ENCODE peak calls at places on chromosomes 5 and 9, in ten cellular contexts. S, J, H, M, V, N, B, O, U and I are unnamed samples.

GRCh38 chr5:157172408-157172807 is 6.3 kb upstream of the GARIN3 start:
- DNase-seq in H (no peak), B (no peak), M (peak), U (no peak), J (peak), S (no peak), O (no peak), N (peak), V (peak), I (no peak)

GRCh38 chr5:53099546-53099945 is 10.0 kb downstream of the MOCS2 start:
- DNase-seq in U (no peak), S (no peak), N (no peak), J (no peak), O (peak), H (no peak), B (no peak), V (no peak), M (no peak), I (no peak)

GRCh38 chr9:92911496-92912475 is 33.9 kb upstream of the ZNF484 start:
- DNase-seq in U (no peak), N (no peak), O (no peak), J (no peak), V (no peak), H (no peak), B (peak), S (no peak), M (no peak), I (no peak)

GRCh38 chr5:52964138-52964537 is 25.0 kb upstream of the ITGA2 start:
- DNase-seq in H (no peak), O (no peak), N (no peak), S (no peak), M (no peak), U (peak), V (no peak), B (no peak), J (no peak), I (peak)

GRCh38 chr9:98707158-98708102 is 1.3 kb downstream of the GABBR2 start:
- DNase-seq in J (no peak), V (no peak), N (peak), M (no peak), U (peak), B (peak), O (no peak), H (no peak), S (peak), I (no peak)

GRCh38 chr9:77893706-77894105 is 137.9 kb downstream of the GNAQ start:
- DNase-seq in N (no peak), M (no peak), U (no peak), S (no peak), J (no peak), B (no peak), H (no peak), V (no peak), O (no peak), I (no peak)

GRCh38 chr5:65163698-65164097 is 318.0 kb downstream of the ADAMTS6 start:
- DNase-seq in V (no peak), M (no peak), B (peak), O (no peak), H (no peak), N (no peak), S (no peak), U (peak), J (no peak), I (no peak)

GRCh38 chr9:115944166-115944948 is 209.2 kb upstream of the PAPPA start:
- DNase-seq in V (no peak), H (peak), J (no peak), O (peak), M (no peak), U (peak), S (no peak), B (peak), N (peak), I (no peak)

GRCh38 chr5:135025730-135026644 is 8.0 kb downstream of the PITX1 start:
- DNase-seq in J (no peak), N (peak), M (no peak), S (no peak), H (no peak), V (no peak), B (no peak), U (no peak), O (no peak), I (no peak)

GRCh38 chr9:130857864-130858730 is 23.0 kb downstream of the ABL1 start:
- DNase-seq in U (peak), H (no peak), M (no peak), S (no peak), J (no peak), V (no peak), O (no peak), N (no peak), B (peak), I (peak)

GRCh38 chr5:133289686-133290367 is 238.0 kb downstream of the HSPA4 start:
- DNase-seq in V (no peak), M (no peak), U (no peak), S (peak), J (no peak), O (peak), B (no peak), N (no peak), H (peak), I (no peak)

GRCh38 chr5:135426102-135427082 is 20.8 kb downstream of the DCANP1 start:
- DNase-seq in M (no peak), O (peak), B (peak), S (peak), U (peak), V (no peak), J (peak), N (no peak), H (no peak), I (peak)

GRCh38 chr5:37722236-37723146 is 117.3 kb downstream of the GDNF start:
- DNase-seq in N (no peak), B (peak), H (no peak), V (no peak), O (no peak), S (peak), J (peak), U (peak), M (peak), I (peak)

GRCh38 chr9:20838218-20838617 is 154.2 kb downstream of the FOCAD start:
- DNase-seq in H (no peak), V (no peak), S (peak), B (no peak), J (no peak), U (peak), N (no peak), O (no peak), M (no peak), I (no peak)

GRCh38 chr9:135524130-135524861 is 3.1 kb downstream of the LCN1 start:
- DNase-seq in N (no peak), O (no peak), J (no peak), B (peak), M (peak), V (peak), U (no peak), H (no peak), S (no peak), I (peak)

GRCh38 chr5:956941-957729 is 51.5 kb upstream of the NKD2 start:
- DNase-seq in V (peak), B (peak), N (peak), H (no peak), J (peak), U (peak), O (no peak), M (peak), S (peak), I (no peak)

GRCh38 chr9:33535541-33535940 is 11.5 kb downstream of the ANKRD18B start:
- DNase-seq in U (no peak), V (no peak), B (no peak), H (no peak), N (no peak), J (no peak), M (no peak), S (no peak), O (no peak), I (no peak)

GRCh38 chr5:3336666-3337065 is 259.0 kb upstream of the IRX1 start:
- DNase-seq in V (no peak), J (no peak), M (no peak), B (no peak), O (no peak), S (no peak), N (no peak), H (no peak), U (no peak), I (no peak)

GRCh38 chr9:110128664-110129329 is 79.2 kb downstream of the C9orf152 start:
- DNase-seq in S (no peak), O (no peak), N (no peak), H (no peak), J (no peak), V (no peak), B (no peak), M (no peak), U (no peak), I (no peak)

GRCh38 chr5:99019254-99019653 is 90.4 kb upstream of the CHD1 start:
- DNase-seq in B (no peak), V (no peak), M (no peak), H (no peak), O (no peak), S (no peak), J (no peak), U (no peak), N (no peak), I (no peak)